ENCODE peak calls at places on chromosome 2, in ten cellular contexts. One of them, this sample, is unnamed.

GRCh38 chr2:37795938-37796337 is 124.5 kb upstream of the CDC42EP3 start:
- DNase-seq in A549: no peak
- DNase-seq in tibial nerve: no peak
- DNase-seq in NCI-H1105: no peak
- DNase-seq in heart left ventricle: no peak
- DNase-seq in prostate gland: no peak
- DNase-seq in GOT3: no peak
- DNase-seq in stimulated activated CD4-positive, alpha-beta T cell treated with anti-CD3 and anti-CD28 coated beads, TNF-alpha, amount 100 ng/mL, for 4 hours: no peak
- DNase-seq in H4: peak
- DNase-seq in NCI-H774: no peak
- DNase-seq in this sample: no peak

GRCh38 chr2:239971115-239971514 is 54.0 kb downstream of the NDUFA10 start:
- DNase-seq in heart left ventricle: peak
- DNase-seq in GOT3: no peak
- DNase-seq in stimulated activated CD4-positive, alpha-beta T cell treated with anti-CD3 and anti-CD28 coated beads, TNF-alpha, amount 100 ng/mL, for 4 hours: no peak
- DNase-seq in H4: no peak
- DNase-seq in A549: no peak
- DNase-seq in NCI-H774: no peak
- DNase-seq in prostate gland: no peak
- DNase-seq in NCI-H1105: no peak
- DNase-seq in tibial nerve: no peak
- DNase-seq in this sample: no peak

GRCh38 chr2:48018480-48018879 is 112.2 kb upstream of the FBXO11 start:
- DNase-seq in H4: no peak
- DNase-seq in stimulated activated CD4-positive, alpha-beta T cell treated with anti-CD3 and anti-CD28 coated beads, TNF-alpha, amount 100 ng/mL, for 4 hours: no peak
- DNase-seq in NCI-H1105: no peak
- DNase-seq in NCI-H774: no peak
- DNase-seq in prostate gland: no peak
- DNase-seq in A549: no peak
- DNase-seq in GOT3: no peak
- DNase-seq in heart left ventricle: no peak
- DNase-seq in tibial nerve: no peak
- DNase-seq in this sample: no peak

GRCh38 chr2:70826696-70827330 is 6.4 kb upstream of the CLEC4F start:
- DNase-seq in A549: no peak
- DNase-seq in GOT3: no peak
- DNase-seq in NCI-H774: no peak
- DNase-seq in prostate gland: no peak
- DNase-seq in stimulated activated CD4-positive, alpha-beta T cell treated with anti-CD3 and anti-CD28 coated beads, TNF-alpha, amount 100 ng/mL, for 4 hours: no peak
- DNase-seq in NCI-H1105: no peak
- DNase-seq in heart left ventricle: no peak
- DNase-seq in tibial nerve: no peak
- DNase-seq in H4: no peak
- DNase-seq in this sample: no peak

GRCh38 chr2:66569321-66569851 is 134.5 kb downstream of the MEIS1 start:
- DNase-seq in stimulated activated CD4-positive, alpha-beta T cell treated with anti-CD3 and anti-CD28 coated beads, TNF-alpha, amount 100 ng/mL, for 4 hours: no peak
- DNase-seq in A549: no peak
- DNase-seq in prostate gland: no peak
- DNase-seq in GOT3: no peak
- DNase-seq in tibial nerve: no peak
- DNase-seq in NCI-H774: peak
- DNase-seq in heart left ventricle: no peak
- DNase-seq in NCI-H1105: no peak
- DNase-seq in H4: peak
- DNase-seq in this sample: no peak

GRCh38 chr2:101199153-101199810 is 48.1 kb upstream of the TBC1D8 start:
- DNase-seq in prostate gland: no peak
- DNase-seq in GOT3: no peak
- DNase-seq in NCI-H1105: no peak
- DNase-seq in tibial nerve: no peak
- DNase-seq in NCI-H774: no peak
- DNase-seq in A549: no peak
- DNase-seq in heart left ventricle: no peak
- DNase-seq in H4: no peak
- DNase-seq in stimulated activated CD4-positive, alpha-beta T cell treated with anti-CD3 and anti-CD28 coated beads, TNF-alpha, amount 100 ng/mL, for 4 hours: no peak
- DNase-seq in this sample: no peak

GRCh38 chr2:53568463-53568862 is 199.1 kb upstream of the CHAC2 start:
- DNase-seq in A549: no peak
- DNase-seq in NCI-H774: no peak
- DNase-seq in stimulated activated CD4-positive, alpha-beta T cell treated with anti-CD3 and anti-CD28 coated beads, TNF-alpha, amount 100 ng/mL, for 4 hours: no peak
- DNase-seq in GOT3: no peak
- DNase-seq in prostate gland: no peak
- DNase-seq in tibial nerve: no peak
- DNase-seq in H4: no peak
- DNase-seq in heart left ventricle: no peak
- DNase-seq in NCI-H1105: no peak
- DNase-seq in this sample: no peak

GRCh38 chr2:186460465-186460864 is 25.6 kb upstream of the ZC3H15 start:
- DNase-seq in prostate gland: no peak
- DNase-seq in NCI-H1105: no peak
- DNase-seq in GOT3: no peak
- DNase-seq in heart left ventricle: no peak
- DNase-seq in A549: no peak
- DNase-seq in H4: peak
- DNase-seq in stimulated activated CD4-positive, alpha-beta T cell treated with anti-CD3 and anti-CD28 coated beads, TNF-alpha, amount 100 ng/mL, for 4 hours: no peak
- DNase-seq in tibial nerve: no peak
- DNase-seq in NCI-H774: no peak
- DNase-seq in this sample: peak

GRCh38 chr2:159551811-159552210 is 64.5 kb downstream of the BAZ2B start:
- DNase-seq in H4: no peak
- DNase-seq in prostate gland: no peak
- DNase-seq in NCI-H1105: no peak
- DNase-seq in NCI-H774: no peak
- DNase-seq in GOT3: no peak
- DNase-seq in tibial nerve: no peak
- DNase-seq in stimulated activated CD4-positive, alpha-beta T cell treated with anti-CD3 and anti-CD28 coated beads, TNF-alpha, amount 100 ng/mL, for 4 hours: no peak
- DNase-seq in A549: no peak
- DNase-seq in heart left ventricle: no peak
- DNase-seq in this sample: no peak

GRCh38 chr2:206804326-206804725 is 38.9 kb downstream of the FASTKD2 start:
- DNase-seq in A549: no peak
- DNase-seq in NCI-H1105: no peak
- DNase-seq in H4: no peak
- DNase-seq in stimulated activated CD4-positive, alpha-beta T cell treated with anti-CD3 and anti-CD28 coated beads, TNF-alpha, amount 100 ng/mL, for 4 hours: no peak
- DNase-seq in tibial nerve: no peak
- DNase-seq in NCI-H774: no peak
- DNase-seq in prostate gland: no peak
- DNase-seq in heart left ventricle: no peak
- DNase-seq in GOT3: no peak
- DNase-seq in this sample: no peak

GRCh38 chr2:207438414-207439126 is 91.2 kb upstream of the CREB1 start:
- DNase-seq in prostate gland: no peak
- DNase-seq in H4: no peak
- DNase-seq in stimulated activated CD4-positive, alpha-beta T cell treated with anti-CD3 and anti-CD28 coated beads, TNF-alpha, amount 100 ng/mL, for 4 hours: no peak
- DNase-seq in tibial nerve: no peak
- DNase-seq in GOT3: no peak
- DNase-seq in NCI-H1105: no peak
- DNase-seq in A549: no peak
- DNase-seq in heart left ventricle: no peak
- DNase-seq in NCI-H774: no peak
- DNase-seq in this sample: no peak

GRCh38 chr2:153519260-153519875 is 40.8 kb upstream of the RPRM start:
- DNase-seq in NCI-H774: peak
- DNase-seq in prostate gland: peak
- DNase-seq in heart left ventricle: no peak
- DNase-seq in NCI-H1105: peak
- DNase-seq in H4: peak
- DNase-seq in GOT3: no peak
- DNase-seq in stimulated activated CD4-positive, alpha-beta T cell treated with anti-CD3 and anti-CD28 coated beads, TNF-alpha, amount 100 ng/mL, for 4 hours: peak
- DNase-seq in tibial nerve: peak
- DNase-seq in A549: peak
- DNase-seq in this sample: peak

GRCh38 chr2:45199973-45200372 is 190.7 kb upstream of the SIX2 start:
- DNase-seq in prostate gland: no peak
- DNase-seq in NCI-H1105: no peak
- DNase-seq in tibial nerve: no peak
- DNase-seq in heart left ventricle: no peak
- DNase-seq in A549: no peak
- DNase-seq in GOT3: no peak
- DNase-seq in NCI-H774: no peak
- DNase-seq in H4: no peak
- DNase-seq in stimulated activated CD4-positive, alpha-beta T cell treated with anti-CD3 and anti-CD28 coated beads, TNF-alpha, amount 100 ng/mL, for 4 hours: no peak
- DNase-seq in this sample: no peak

GRCh38 chr2:234412726-234413125 is 84.2 kb downstream of the ARL4C start:
- DNase-seq in NCI-H774: no peak
- DNase-seq in tibial nerve: no peak
- DNase-seq in GOT3: no peak
- DNase-seq in stimulated activated CD4-positive, alpha-beta T cell treated with anti-CD3 and anti-CD28 coated beads, TNF-alpha, amount 100 ng/mL, for 4 hours: no peak
- DNase-seq in H4: peak
- DNase-seq in A549: no peak
- DNase-seq in heart left ventricle: no peak
- DNase-seq in NCI-H1105: no peak
- DNase-seq in prostate gland: no peak
- DNase-seq in this sample: no peak

GRCh38 chr2:78416625-78417300 is 608.7 kb upstream of the REG3G start:
- DNase-seq in tibial nerve: no peak
- DNase-seq in GOT3: no peak
- DNase-seq in NCI-H1105: no peak
- DNase-seq in H4: no peak
- DNase-seq in heart left ventricle: no peak
- DNase-seq in A549: no peak
- DNase-seq in stimulated activated CD4-positive, alpha-beta T cell treated with anti-CD3 and anti-CD28 coated beads, TNF-alpha, amount 100 ng/mL, for 4 hours: no peak
- DNase-seq in prostate gland: no peak
- DNase-seq in NCI-H774: no peak
- DNase-seq in this sample: no peak

GRCh38 chr2:100783986-100784385 is 36.0 kb upstream of the NPAS2 start:
- DNase-seq in NCI-H1105: no peak
- DNase-seq in prostate gland: no peak
- DNase-seq in heart left ventricle: no peak
- DNase-seq in NCI-H774: no peak
- DNase-seq in stimulated activated CD4-positive, alpha-beta T cell treated with anti-CD3 and anti-CD28 coated beads, TNF-alpha, amount 100 ng/mL, for 4 hours: no peak
- DNase-seq in GOT3: no peak
- DNase-seq in A549: no peak
- DNase-seq in tibial nerve: no peak
- DNase-seq in H4: no peak
- DNase-seq in this sample: no peak

GRCh38 chr2:105646423-105647076 is 98.2 kb upstream of the NCK2 start:
- DNase-seq in NCI-H1105: no peak
- DNase-seq in A549: no peak
- DNase-seq in GOT3: no peak
- DNase-seq in H4: no peak
- DNase-seq in heart left ventricle: no peak
- DNase-seq in tibial nerve: no peak
- DNase-seq in stimulated activated CD4-positive, alpha-beta T cell treated with anti-CD3 and anti-CD28 coated beads, TNF-alpha, amount 100 ng/mL, for 4 hours: no peak
- DNase-seq in prostate gland: no peak
- DNase-seq in NCI-H774: no peak
- DNase-seq in this sample: no peak

GRCh38 chr2:169752752-169753151 is 19.1 kb downstream of the KLHL23 start:
- DNase-seq in A549: no peak
- DNase-seq in GOT3: no peak
- DNase-seq in heart left ventricle: no peak
- DNase-seq in tibial nerve: no peak
- DNase-seq in NCI-H1105: no peak
- DNase-seq in NCI-H774: no peak
- DNase-seq in prostate gland: no peak
- DNase-seq in stimulated activated CD4-positive, alpha-beta T cell treated with anti-CD3 and anti-CD28 coated beads, TNF-alpha, amount 100 ng/mL, for 4 hours: no peak
- DNase-seq in H4: no peak
- DNase-seq in this sample: no peak

GRCh38 chr2:100959225-100959880 is 42.7 kb upstream of the RPL31 start:
- DNase-seq in stimulated activated CD4-positive, alpha-beta T cell treated with anti-CD3 and anti-CD28 coated beads, TNF-alpha, amount 100 ng/mL, for 4 hours: no peak
- DNase-seq in H4: no peak
- DNase-seq in GOT3: no peak
- DNase-seq in tibial nerve: no peak
- DNase-seq in prostate gland: no peak
- DNase-seq in A549: no peak
- DNase-seq in NCI-H1105: no peak
- DNase-seq in NCI-H774: no peak
- DNase-seq in heart left ventricle: no peak
- DNase-seq in this sample: no peak

GRCh38 chr2:71348302-71348701 is 16.7 kb downstream of the ZNF638 start:
- DNase-seq in prostate gland: no peak
- DNase-seq in H4: no peak
- DNase-seq in GOT3: no peak
- DNase-seq in heart left ventricle: no peak
- DNase-seq in NCI-H774: no peak
- DNase-seq in stimulated activated CD4-positive, alpha-beta T cell treated with anti-CD3 and anti-CD28 coated beads, TNF-alpha, amount 100 ng/mL, for 4 hours: no peak
- DNase-seq in tibial nerve: no peak
- DNase-seq in NCI-H1105: no peak
- DNase-seq in A549: no peak
- DNase-seq in this sample: no peak

GRCh38 chr2:222627764-222628163 is 28.1 kb downstream of the FARSB start:
- DNase-seq in tibial nerve: no peak
- DNase-seq in H4: no peak
- DNase-seq in heart left ventricle: no peak
- DNase-seq in NCI-H774: no peak
- DNase-seq in NCI-H1105: no peak
- DNase-seq in stimulated activated CD4-positive, alpha-beta T cell treated with anti-CD3 and anti-CD28 coated beads, TNF-alpha, amount 100 ng/mL, for 4 hours: no peak
- DNase-seq in prostate gland: no peak
- DNase-seq in GOT3: no peak
- DNase-seq in A549: no peak
- DNase-seq in this sample: no peak

GRCh38 chr2:151071382-151071781 is 190.3 kb downstream of the RBM43 start:
- DNase-seq in NCI-H774: no peak
- DNase-seq in A549: no peak
- DNase-seq in NCI-H1105: no peak
- DNase-seq in heart left ventricle: no peak
- DNase-seq in stimulated activated CD4-positive, alpha-beta T cell treated with anti-CD3 and anti-CD28 coated beads, TNF-alpha, amount 100 ng/mL, for 4 hours: no peak
- DNase-seq in prostate gland: no peak
- DNase-seq in tibial nerve: no peak
- DNase-seq in GOT3: no peak
- DNase-seq in H4: peak
- DNase-seq in this sample: no peak

GRCh38 chr2:52897511-52898085 is 870.0 kb upstream of the CHAC2 start:
- DNase-seq in tibial nerve: no peak
- DNase-seq in H4: no peak
- DNase-seq in heart left ventricle: no peak
- DNase-seq in stimulated activated CD4-positive, alpha-beta T cell treated with anti-CD3 and anti-CD28 coated beads, TNF-alpha, amount 100 ng/mL, for 4 hours: no peak
- DNase-seq in A549: no peak
- DNase-seq in NCI-H774: no peak
- DNase-seq in GOT3: no peak
- DNase-seq in prostate gland: no peak
- DNase-seq in NCI-H1105: peak
- DNase-seq in this sample: no peak

GRCh38 chr2:102119255-102119654 is 23.3 kb upstream of the IL1R1 start:
- DNase-seq in prostate gland: no peak
- DNase-seq in tibial nerve: no peak
- DNase-seq in A549: no peak
- DNase-seq in H4: no peak
- DNase-seq in NCI-H1105: no peak
- DNase-seq in stimulated activated CD4-positive, alpha-beta T cell treated with anti-CD3 and anti-CD28 coated beads, TNF-alpha, amount 100 ng/mL, for 4 hours: no peak
- DNase-seq in NCI-H774: no peak
- DNase-seq in heart left ventricle: no peak
- DNase-seq in GOT3: no peak
- DNase-seq in this sample: no peak

GRCh38 chr2:232525796-232526195 is at the start of gene CHRND:
- DNase-seq in NCI-H774: no peak
- DNase-seq in heart left ventricle: peak
- DNase-seq in tibial nerve: no peak
- DNase-seq in prostate gland: no peak
- DNase-seq in NCI-H1105: no peak
- DNase-seq in GOT3: no peak
- DNase-seq in A549: peak
- DNase-seq in H4: no peak
- DNase-seq in stimulated activated CD4-positive, alpha-beta T cell treated with anti-CD3 and anti-CD28 coated beads, TNF-alpha, amount 100 ng/mL, for 4 hours: no peak
- DNase-seq in this sample: no peak

GRCh38 chr2:110718990-110719389 is 13.4 kb upstream of the ACOXL start:
- DNase-seq in NCI-H1105: no peak
- DNase-seq in GOT3: no peak
- DNase-seq in tibial nerve: no peak
- DNase-seq in H4: no peak
- DNase-seq in stimulated activated CD4-positive, alpha-beta T cell treated with anti-CD3 and anti-CD28 coated beads, TNF-alpha, amount 100 ng/mL, for 4 hours: no peak
- DNase-seq in A549: no peak
- DNase-seq in NCI-H774: no peak
- DNase-seq in heart left ventricle: no peak
- DNase-seq in prostate gland: no peak
- DNase-seq in this sample: no peak

GRCh38 chr2:200454839-200455801 is 54.7 kb downstream of the KCTD18 start:
- DNase-seq in stimulated activated CD4-positive, alpha-beta T cell treated with anti-CD3 and anti-CD28 coated beads, TNF-alpha, amount 100 ng/mL, for 4 hours: no peak
- DNase-seq in GOT3: no peak
- DNase-seq in A549: no peak
- DNase-seq in NCI-H774: no peak
- DNase-seq in NCI-H1105: no peak
- DNase-seq in heart left ventricle: no peak
- DNase-seq in H4: no peak
- DNase-seq in tibial nerve: no peak
- DNase-seq in prostate gland: no peak
- DNase-seq in this sample: no peak

GRCh38 chr2:10289891-10290290 is 12.8 kb upstream of the HPCAL1 start:
- DNase-seq in heart left ventricle: no peak
- DNase-seq in NCI-H774: no peak
- DNase-seq in NCI-H1105: no peak
- DNase-seq in tibial nerve: no peak
- DNase-seq in prostate gland: no peak
- DNase-seq in stimulated activated CD4-positive, alpha-beta T cell treated with anti-CD3 and anti-CD28 coated beads, TNF-alpha, amount 100 ng/mL, for 4 hours: no peak
- DNase-seq in H4: peak
- DNase-seq in A549: no peak
- DNase-seq in GOT3: no peak
- DNase-seq in this sample: no peak

This sample was measured in glomerular endothelial cell.